ENCODE peak calls at places on chromosomes 13 and 19, in five cellular contexts. A is ovary, D is adrenal gland, Y is transverse colon, R is vagina. M is an unnamed sample.

GRCh38 chr19:52453324-52454094 is at the start of gene ZNF578:
- DNase-seq in A (peak; percentile 73), D (peak; percentile 67), Y (peak; percentile 46), R (no peak), M (peak; percentile 94)

GRCh38 chr13:30607908-30608307 is 9.8 kb upstream of the USPL1 start:
- DNase-seq in A (no peak), D (no peak), Y (peak; percentile 57), R (no peak), M (no peak)

GRCh38 chr13:48412881-48413351 is at the start of gene LPAR6:
- DNase-seq in A (no peak), D (peak; percentile 40), Y (no peak), R (no peak), M (no peak)

GRCh38 chr19:6500837-6501739 is 1.0 kb downstream of the TUBB4A start:
- DNase-seq in A (no peak), D (no peak), Y (no peak), R (no peak), M (no peak)

GRCh38 chr13:101026736-101027398 is 352.3 kb upstream of the TMTC4 start:
- DNase-seq in A (no peak), D (no peak), Y (no peak), R (no peak), M (no peak)

GRCh38 chr19:33241091-33241529 is 15.5 kb upstream of the SLC7A10 start:
- DNase-seq in A (no peak), D (no peak), Y (no peak), R (no peak), M (no peak)

GRCh38 chr13:101474419-101474957 is 22.0 kb downstream of the ITGBL1 start:
- DNase-seq in A (no peak), D (no peak), Y (no peak), R (no peak), M (no peak)

GRCh38 chr19:12527034-12527836 is 24.0 kb downstream of the ZNF564 start:
- DNase-seq in A (no peak), D (no peak), Y (no peak), R (no peak), M (no peak)

GRCh38 chr19:401836-402535 is 7.0 kb downstream of the C2CD4C start:
- DNase-seq in A (no peak), D (no peak), Y (no peak), R (no peak), M (no peak)

GRCh38 chr19:9144920-9145319 is 4.7 kb downstream of the ZNF317 start:
- DNase-seq in A (no peak), D (no peak), Y (no peak), R (no peak), M (no peak)
- TF ChIP-seq POLR2A in A (no peak), D (no peak), Y (no peak), R (no peak), M (no peak)

DNA sequence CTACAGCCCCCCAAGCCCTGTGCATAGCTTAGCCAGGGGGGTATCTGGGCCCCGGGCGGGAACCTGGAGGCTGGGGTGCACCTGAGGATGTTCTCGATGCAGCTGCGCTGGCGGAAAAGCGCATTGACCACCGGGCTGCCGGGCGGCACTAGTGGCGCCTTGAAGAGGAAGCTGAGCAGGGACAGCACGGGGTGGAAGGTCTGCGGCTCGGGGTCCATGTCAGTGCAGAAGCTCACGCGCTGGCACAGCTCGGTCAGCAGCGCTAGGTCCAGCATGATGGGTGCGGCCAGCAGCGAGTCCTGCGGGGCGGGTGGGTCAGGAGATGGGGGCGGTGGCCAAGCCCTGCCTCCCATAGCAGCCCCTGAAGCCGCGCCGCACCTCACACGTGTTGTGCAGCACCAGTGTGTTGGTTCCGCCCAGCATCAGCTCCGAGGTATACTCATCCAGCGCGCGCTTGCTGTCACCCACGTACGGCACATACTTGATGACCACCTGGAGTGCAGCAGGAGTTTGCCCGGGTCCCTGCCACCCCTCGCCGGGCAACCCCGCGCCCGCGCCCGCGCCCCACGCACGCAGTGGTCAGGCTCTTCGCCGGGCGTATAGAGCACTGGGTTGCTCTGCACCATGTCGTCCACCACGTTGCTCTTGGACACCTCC is 2.6 kb downstream of the ISYNA1 start:
- DNase-seq in A (peak; percentile 37), D (no peak), Y (no peak), R (no peak), M (no peak)
- H3K4me1 ChIP-seq in A (peaks cover 20% of the 10 kb centered on the region), D (peaks cover 29% of the 10 kb centered on the region), Y (peaks cover 15% of the 10 kb centered on the region), R (peaks cover 66% of the 10 kb centered on the region), M (peaks cover 41% of the 10 kb centered on the region)

DNA sequence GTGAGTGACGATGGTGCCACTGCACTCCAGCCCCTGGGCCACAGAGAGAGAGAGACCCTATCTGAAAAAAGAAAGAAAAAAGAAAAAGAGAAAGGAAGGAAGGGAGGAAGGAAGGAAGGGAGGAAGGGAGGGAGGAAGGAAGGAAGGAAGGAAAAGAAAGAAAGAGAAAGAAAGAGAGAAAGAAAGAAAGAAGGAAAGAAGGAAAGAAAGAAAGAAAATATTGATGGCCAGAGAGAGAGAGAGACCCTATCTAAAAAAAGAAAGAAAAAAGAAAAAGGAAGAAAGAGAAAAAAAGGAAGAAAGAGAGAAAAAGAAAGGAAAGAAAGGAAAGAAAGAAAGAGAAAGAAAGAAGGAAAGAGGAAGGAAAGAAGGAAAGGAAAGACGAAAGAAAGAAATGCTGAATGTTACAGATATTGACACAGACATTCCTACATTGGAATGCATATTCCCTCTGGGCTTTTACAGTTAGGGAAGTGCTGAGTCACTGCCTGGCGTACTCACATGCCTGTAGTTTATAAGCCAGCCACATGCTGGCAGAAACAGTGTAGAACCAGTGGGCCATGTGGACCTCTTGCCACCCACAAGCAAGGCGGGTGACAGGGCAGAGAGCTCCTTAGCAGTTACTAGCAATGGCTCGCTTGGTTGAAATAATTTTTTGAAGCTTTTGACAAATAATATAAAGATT is 34.6 kb upstream of the SLC46A3 start:
- DNase-seq in A (no peak), D (peak; percentile 54), Y (peak; percentile 55), R (no peak), M (peak; percentile 70)
- TF ChIP-seq CTCF in A (no peak), D (no peak), Y (no peak), R (no peak), M (no peak)

GRCh38 chr19:53951947-53952346 is 10.8 kb upstream of the CACNG8 start:
- DNase-seq in A (no peak), D (no peak), Y (no peak), R (no peak), M (no peak)
- TF ChIP-seq POLR2A in A (no peak), D (no peak), Y (no peak), R (no peak), M (no peak)

M was measured in testis.